ENCODE peak calls at places on chromosomes 3 and 15, in eight cellular contexts. Y is stimulated activated CD4-positive, alpha-beta T cell treated with anti-CD3 and anti-CD28 coated beads, Interleukin-1b, Interleukin-23, amount 100 ng/mL, for 1 hour; E is T-helper 2 cell; W is NCI-H146; K is H54; Q is body of pancreas; N is left ventricle myocardium inferior; F is activated CD4-positive, alpha-beta T cell treated with anti-CD3 and anti-CD28 coated beads for 24 hours. A is an unnamed sample.

GRCh38 chr15:68405426-68406250 is 26.3 kb downstream of the ITGA11 start:
- DNase-seq in Y (no peak), E (no peak), W (no peak), K (no peak), Q (no peak), N (no peak), F (no peak), A (no peak)

GRCh38 chr15:64017082-64017588 is 29.1 kb downstream of the DAPK2 start:
- DNase-seq in Y (no peak), E (no peak), W (no peak), K (peak), Q (no peak), N (no peak), F (no peak), A (no peak)

GRCh38 chr15:79016527-79017170 is 71.8 kb upstream of the CTSH start:
- DNase-seq in Y (no peak), E (no peak), W (no peak), K (no peak), Q (no peak), N (no peak), F (no peak), A (no peak)

GRCh38 chr3:49222002-49222401 is 50.6 kb downstream of the KLHDC8B start:
- DNase-seq in Y (no peak), E (no peak), W (no peak), K (no peak), Q (no peak), N (no peak), F (no peak), A (no peak)

GRCh38 chr3:52020796-52021195 is 25.1 kb upstream of the RPL29 start:
- DNase-seq in Y (no peak), E (no peak), W (no peak), K (no peak), Q (no peak), N (no peak), F (no peak), A (no peak)

GRCh38 chr3:66991478-66991877 is 6.6 kb upstream of the KBTBD8 start:
- DNase-seq in Y (no peak), E (no peak), W (no peak), K (no peak), Q (no peak), N (no peak), F (no peak), A (no peak)

GRCh38 chr3:123027292-123028232 is at the start of gene SEMA5B:
- DNase-seq in Y (no peak), E (peak), W (peak), K (no peak), Q (peak), N (peak), F (no peak), A (peak)

GRCh38 chr3:49747792-49748480 is 24.2 kb upstream of the GMPPB start:
- DNase-seq in Y (no peak), E (no peak), W (no peak), K (peak), Q (no peak), N (no peak), F (no peak), A (no peak)

GRCh38 chr15:69265347-69265955 is 33.3 kb upstream of the PAQR5 start:
- DNase-seq in Y (no peak), E (no peak), W (peak), K (no peak), Q (no peak), N (no peak), F (no peak), A (no peak)